ENCODE peak calls at places on chromosomes 5 and 9, in seven cellular contexts. One of them, this sample, is unnamed.

GRCh38 chr5:112861638-112861985 is 525 bp downstream of the SRP19 start:
- DNase-seq in activated T-cell treated with anti-CD3 and anti-CD28 coated beads, Interleukin-2, amount 50 U/mL, for 4 hours: no peak
- DNase-seq in amygdala: no peak
- DNase-seq in adipocyte: peak; percentile 51
- DNase-seq in astrocyte: no peak
- DNase-seq in mucosa of gallbladder: no peak
- DNase-seq in bronchial epithelial cell: no peak
- DNase-seq in this sample: no peak

GRCh38 chr5:73435640-73436534 is 12.7 kb downstream of the FOXD1 start:
- DNase-seq in activated T-cell treated with anti-CD3 and anti-CD28 coated beads, Interleukin-2, amount 50 U/mL, for 4 hours: no peak
- DNase-seq in adipocyte: no peak
- DNase-seq in amygdala: no peak
- DNase-seq in bronchial epithelial cell: no peak
- DNase-seq in mucosa of gallbladder: no peak
- DNase-seq in astrocyte: no peak
- DNase-seq in this sample: no peak

GRCh38 chr5:16983022-16983639 is 47.0 kb upstream of the MYO10 start:
- DNase-seq in amygdala: no peak
- DNase-seq in mucosa of gallbladder: no peak
- DNase-seq in adipocyte: no peak
- DNase-seq in bronchial epithelial cell: no peak
- DNase-seq in astrocyte: no peak
- DNase-seq in activated T-cell treated with anti-CD3 and anti-CD28 coated beads, Interleukin-2, amount 50 U/mL, for 4 hours: no peak
- DNase-seq in this sample: no peak

GRCh38 chr9:113985968-113986585 is 92.0 kb downstream of the AMBP start:
- DNase-seq in adipocyte: no peak
- DNase-seq in mucosa of gallbladder: peak; percentile 29
- DNase-seq in amygdala: no peak
- DNase-seq in bronchial epithelial cell: peak; percentile 11
- DNase-seq in astrocyte: peak; percentile 71
- DNase-seq in activated T-cell treated with anti-CD3 and anti-CD28 coated beads, Interleukin-2, amount 50 U/mL, for 4 hours: no peak
- DNase-seq in this sample: no peak

GRCh38 chr9:137295313-137296213 is 6.5 kb downstream of the NRARP start:
- DNase-seq in astrocyte: no peak
- DNase-seq in activated T-cell treated with anti-CD3 and anti-CD28 coated beads, Interleukin-2, amount 50 U/mL, for 4 hours: no peak
- DNase-seq in mucosa of gallbladder: no peak
- DNase-seq in bronchial epithelial cell: no peak
- DNase-seq in amygdala: no peak
- DNase-seq in adipocyte: peak; percentile 65
- DNase-seq in this sample: no peak

GRCh38 chr9:95406114-95406513 is 88.6 kb upstream of the FANCC start:
- DNase-seq in amygdala: no peak
- DNase-seq in adipocyte: peak; percentile 96
- DNase-seq in bronchial epithelial cell: peak; percentile 7
- DNase-seq in astrocyte: no peak
- DNase-seq in mucosa of gallbladder: no peak
- DNase-seq in activated T-cell treated with anti-CD3 and anti-CD28 coated beads, Interleukin-2, amount 50 U/mL, for 4 hours: no peak
- DNase-seq in this sample: no peak

GRCh38 chr9:93261281-93261680 is 77.3 kb downstream of the WNK2 start:
- DNase-seq in adipocyte: no peak
- DNase-seq in mucosa of gallbladder: peak; percentile 4
- DNase-seq in activated T-cell treated with anti-CD3 and anti-CD28 coated beads, Interleukin-2, amount 50 U/mL, for 4 hours: no peak
- DNase-seq in bronchial epithelial cell: no peak
- DNase-seq in astrocyte: no peak
- DNase-seq in amygdala: no peak
- DNase-seq in this sample: no peak

GRCh38 chr9:24616858-24617257 is 71.2 kb upstream of the IZUMO3 start:
- DNase-seq in amygdala: no peak
- DNase-seq in activated T-cell treated with anti-CD3 and anti-CD28 coated beads, Interleukin-2, amount 50 U/mL, for 4 hours: no peak
- DNase-seq in astrocyte: no peak
- DNase-seq in adipocyte: no peak
- DNase-seq in bronchial epithelial cell: no peak
- DNase-seq in mucosa of gallbladder: no peak
- DNase-seq in this sample: no peak

GRCh38 chr9:68585034-68585761 is 44.5 kb upstream of the TMEM252 start:
- DNase-seq in amygdala: no peak
- DNase-seq in astrocyte: no peak
- DNase-seq in activated T-cell treated with anti-CD3 and anti-CD28 coated beads, Interleukin-2, amount 50 U/mL, for 4 hours: no peak
- DNase-seq in mucosa of gallbladder: no peak
- DNase-seq in adipocyte: no peak
- DNase-seq in bronchial epithelial cell: no peak
- DNase-seq in this sample: no peak

GRCh38 chr5:80711938-80712337 is 57.2 kb upstream of the DHFR start:
- DNase-seq in amygdala: no peak
- DNase-seq in mucosa of gallbladder: no peak
- DNase-seq in activated T-cell treated with anti-CD3 and anti-CD28 coated beads, Interleukin-2, amount 50 U/mL, for 4 hours: no peak
- DNase-seq in adipocyte: no peak
- DNase-seq in astrocyte: no peak
- DNase-seq in bronchial epithelial cell: peak; percentile 10
- DNase-seq in this sample: no peak

GRCh38 chr5:55650391-55650790 is 61.7 kb downstream of the SLC38A9 start:
- DNase-seq in adipocyte: peak; percentile 31
- DNase-seq in mucosa of gallbladder: no peak
- DNase-seq in astrocyte: peak; percentile 82
- DNase-seq in bronchial epithelial cell: no peak
- DNase-seq in amygdala: no peak
- DNase-seq in activated T-cell treated with anti-CD3 and anti-CD28 coated beads, Interleukin-2, amount 50 U/mL, for 4 hours: no peak
- DNase-seq in this sample: no peak

GRCh38 chr9:6566409-6567139 is 79.0 kb downstream of the GLDC start:
- DNase-seq in activated T-cell treated with anti-CD3 and anti-CD28 coated beads, Interleukin-2, amount 50 U/mL, for 4 hours: peak; percentile 11
- DNase-seq in astrocyte: peak; percentile 98
- DNase-seq in mucosa of gallbladder: no peak
- DNase-seq in amygdala: peak; percentile 37
- DNase-seq in bronchial epithelial cell: peak; percentile 100
- DNase-seq in adipocyte: peak; percentile 92
- DNase-seq in this sample: peak; percentile 15

GRCh38 chr9:129289883-129290282 is 111.8 kb upstream of the IER5L start:
- DNase-seq in mucosa of gallbladder: no peak
- DNase-seq in astrocyte: no peak
- DNase-seq in adipocyte: no peak
- DNase-seq in bronchial epithelial cell: no peak
- DNase-seq in activated T-cell treated with anti-CD3 and anti-CD28 coated beads, Interleukin-2, amount 50 U/mL, for 4 hours: no peak
- DNase-seq in amygdala: no peak
- DNase-seq in this sample: no peak

GRCh38 chr9:137744632-137745183 is 125.9 kb downstream of the EHMT1 start:
- DNase-seq in activated T-cell treated with anti-CD3 and anti-CD28 coated beads, Interleukin-2, amount 50 U/mL, for 4 hours: no peak
- DNase-seq in mucosa of gallbladder: no peak
- DNase-seq in amygdala: no peak
- DNase-seq in bronchial epithelial cell: no peak
- DNase-seq in adipocyte: no peak
- DNase-seq in astrocyte: no peak
- DNase-seq in this sample: no peak

GRCh38 chr5:57493034-57493433 is 10.4 kb upstream of the ACTBL2 start:
- DNase-seq in activated T-cell treated with anti-CD3 and anti-CD28 coated beads, Interleukin-2, amount 50 U/mL, for 4 hours: no peak
- DNase-seq in adipocyte: no peak
- DNase-seq in mucosa of gallbladder: peak; percentile 31
- DNase-seq in amygdala: no peak
- DNase-seq in bronchial epithelial cell: no peak
- DNase-seq in astrocyte: peak; percentile 64
- DNase-seq in this sample: no peak

GRCh38 chr5:158430166-158430828 is 571.4 kb upstream of the CLINT1 start:
- DNase-seq in mucosa of gallbladder: no peak
- DNase-seq in adipocyte: peak; percentile 38
- DNase-seq in astrocyte: no peak
- DNase-seq in bronchial epithelial cell: peak; percentile 25
- DNase-seq in amygdala: no peak
- DNase-seq in activated T-cell treated with anti-CD3 and anti-CD28 coated beads, Interleukin-2, amount 50 U/mL, for 4 hours: no peak
- DNase-seq in this sample: no peak

GRCh38 chr5:66959668-66960067 is 236.9 kb downstream of the CD180 start:
- DNase-seq in activated T-cell treated with anti-CD3 and anti-CD28 coated beads, Interleukin-2, amount 50 U/mL, for 4 hours: no peak
- DNase-seq in bronchial epithelial cell: peak; percentile 79
- DNase-seq in adipocyte: no peak
- DNase-seq in amygdala: no peak
- DNase-seq in mucosa of gallbladder: no peak
- DNase-seq in astrocyte: peak; percentile 26
- DNase-seq in this sample: no peak

GRCh38 chr5:62496152-62496551 is 82.5 kb upstream of the LRRC70 start:
- DNase-seq in mucosa of gallbladder: no peak
- DNase-seq in bronchial epithelial cell: peak; percentile 42
- DNase-seq in activated T-cell treated with anti-CD3 and anti-CD28 coated beads, Interleukin-2, amount 50 U/mL, for 4 hours: no peak
- DNase-seq in adipocyte: no peak
- DNase-seq in astrocyte: no peak
- DNase-seq in amygdala: no peak
- DNase-seq in this sample: no peak

GRCh38 chr9:137272241-137273094 is 5.1 kb upstream of the TOR4A start:
- DNase-seq in astrocyte: no peak
- DNase-seq in amygdala: no peak
- DNase-seq in adipocyte: no peak
- DNase-seq in mucosa of gallbladder: no peak
- DNase-seq in bronchial epithelial cell: no peak
- DNase-seq in activated T-cell treated with anti-CD3 and anti-CD28 coated beads, Interleukin-2, amount 50 U/mL, for 4 hours: no peak
- DNase-seq in this sample: no peak

GRCh38 chr9:79233542-79233941 is 338.2 kb upstream of the TLE4 start:
- DNase-seq in bronchial epithelial cell: peak; percentile 53
- DNase-seq in astrocyte: no peak
- DNase-seq in mucosa of gallbladder: no peak
- DNase-seq in adipocyte: peak; percentile 50
- DNase-seq in amygdala: no peak
- DNase-seq in activated T-cell treated with anti-CD3 and anti-CD28 coated beads, Interleukin-2, amount 50 U/mL, for 4 hours: no peak
- DNase-seq in this sample: no peak

GRCh38 chr5:54275361-54275760 is 35.0 kb downstream of the ARL15 start:
- DNase-seq in activated T-cell treated with anti-CD3 and anti-CD28 coated beads, Interleukin-2, amount 50 U/mL, for 4 hours: no peak
- DNase-seq in bronchial epithelial cell: no peak
- DNase-seq in amygdala: no peak
- DNase-seq in adipocyte: peak; percentile 33
- DNase-seq in mucosa of gallbladder: no peak
- DNase-seq in astrocyte: no peak
- DNase-seq in this sample: no peak

GRCh38 chr9:114141553-114142548 is 13.5 kb upstream of the COL27A1 start:
- DNase-seq in astrocyte: peak; percentile 20
- DNase-seq in mucosa of gallbladder: no peak
- DNase-seq in adipocyte: peak; percentile 46
- DNase-seq in bronchial epithelial cell: peak; percentile 20
- DNase-seq in activated T-cell treated with anti-CD3 and anti-CD28 coated beads, Interleukin-2, amount 50 U/mL, for 4 hours: no peak
- DNase-seq in amygdala: no peak
- DNase-seq in this sample: no peak

GRCh38 chr5:55033568-55033967 is 9.5 kb downstream of the GZMK start:
- DNase-seq in amygdala: no peak
- DNase-seq in activated T-cell treated with anti-CD3 and anti-CD28 coated beads, Interleukin-2, amount 50 U/mL, for 4 hours: no peak
- DNase-seq in mucosa of gallbladder: no peak
- DNase-seq in bronchial epithelial cell: no peak
- DNase-seq in astrocyte: peak; percentile 27
- DNase-seq in adipocyte: no peak
- DNase-seq in this sample: no peak

GRCh38 chr5:176188085-176188484 is 50.1 kb upstream of the SIMC1 start:
- DNase-seq in adipocyte: no peak
- DNase-seq in amygdala: no peak
- DNase-seq in bronchial epithelial cell: no peak
- DNase-seq in mucosa of gallbladder: no peak
- DNase-seq in astrocyte: no peak
- DNase-seq in activated T-cell treated with anti-CD3 and anti-CD28 coated beads, Interleukin-2, amount 50 U/mL, for 4 hours: no peak
- DNase-seq in this sample: no peak

GRCh38 chr9:115207003-115207837 is 89.3 kb upstream of the TNC start:
- DNase-seq in astrocyte: peak; percentile 45
- DNase-seq in amygdala: no peak
- DNase-seq in bronchial epithelial cell: peak; percentile 77
- DNase-seq in activated T-cell treated with anti-CD3 and anti-CD28 coated beads, Interleukin-2, amount 50 U/mL, for 4 hours: no peak
- DNase-seq in adipocyte: peak; percentile 42
- DNase-seq in mucosa of gallbladder: no peak
- DNase-seq in this sample: no peak